ENCODE peak calls at places on chromosomes 12 and 14, in four cellular contexts. One of them, this sample, is unnamed. For H3K27me3, the result is how much of the 10 kb centered on the place peaks cover.

GRCh38 chr12:60335765-60336164 is 739.9 kb downstream of the SLC16A7 start:
- DNase-seq in neural progenitor cell: no peak
- DNase-seq in adipocyte: peak
- DNase-seq in MM.1S: no peak
- DNase-seq in this sample: peak

GRCh38 chr12:131085125-131085815 is 131.6 kb downstream of the ADGRD1 start:
- DNase-seq in neural progenitor cell: no peak
- DNase-seq in adipocyte: no peak
- DNase-seq in MM.1S: no peak
- DNase-seq in this sample: no peak

GRCh38 chr12:68106160-68106559 is 53.4 kb downstream of the IFNG start:
- DNase-seq in neural progenitor cell: no peak
- DNase-seq in adipocyte: peak
- DNase-seq in MM.1S: no peak
- DNase-seq in this sample: no peak

GRCh38 chr14:94773017-94773681 is 3.2 kb upstream of the GSC start:
- DNase-seq in neural progenitor cell: peak
- DNase-seq in adipocyte: no peak
- DNase-seq in MM.1S: no peak
- DNase-seq in this sample: no peak

GRCh38 chr12:104698871-104699270 is 242.1 kb downstream of the CHST11 start:
- DNase-seq in neural progenitor cell: no peak
- DNase-seq in adipocyte: peak
- DNase-seq in MM.1S: no peak
- DNase-seq in this sample: no peak

GRCh38 chr12:116352315-116352835 is 74.9 kb upstream of the MED13L start:
- DNase-seq in neural progenitor cell: no peak
- DNase-seq in adipocyte: no peak
- DNase-seq in MM.1S: no peak
- DNase-seq in this sample: no peak

GRCh38 chr12:24226745-24227350 is 277.4 kb upstream of the SOX5 start:
- DNase-seq in neural progenitor cell: no peak
- DNase-seq in adipocyte: peak
- DNase-seq in MM.1S: no peak
- DNase-seq in this sample: peak

GRCh38 chr12:76595056-76595455 is 35.5 kb upstream of the OSBPL8 start:
- DNase-seq in neural progenitor cell: no peak
- DNase-seq in adipocyte: no peak
- DNase-seq in MM.1S: no peak
- DNase-seq in this sample: no peak

GRCh38 chr14:35911097-35911496 is 85.0 kb downstream of the BRMS1L start:
- DNase-seq in neural progenitor cell: no peak
- DNase-seq in adipocyte: no peak
- DNase-seq in MM.1S: no peak
- DNase-seq in this sample: no peak

GRCh38 chr12:12054993-12055392 is 15.7 kb upstream of the BCL2L14 start:
- DNase-seq in neural progenitor cell: no peak
- DNase-seq in adipocyte: no peak
- DNase-seq in MM.1S: no peak
- DNase-seq in this sample: no peak

GRCh38 chr14:56118611-56119181 is 485 bp downstream of the PELI2 start:
- DNase-seq in neural progenitor cell: peak
- DNase-seq in adipocyte: peak
- DNase-seq in MM.1S: no peak
- DNase-seq in this sample: no peak

GRCh38 chr14:103568952-103569351 is 6.2 kb downstream of the COA8 start:
- DNase-seq in neural progenitor cell: no peak
- DNase-seq in adipocyte: no peak
- DNase-seq in MM.1S: no peak
- DNase-seq in this sample: no peak

GRCh38 chr14:69880051-69880487 is 853 bp downstream of the SMOC1 start:
- DNase-seq in neural progenitor cell: peak
- DNase-seq in adipocyte: no peak
- DNase-seq in MM.1S: peak
- DNase-seq in this sample: no peak

GRCh38 chr14:104639889-104640548 is 35.4 kb upstream of the TMEM179 start:
- DNase-seq in neural progenitor cell: peak
- DNase-seq in adipocyte: peak
- DNase-seq in MM.1S: peak
- DNase-seq in this sample: no peak

GRCh38 chr12:13200841-13201240 is 4.3 kb downstream of the EMP1 start:
- DNase-seq in neural progenitor cell: no peak
- DNase-seq in adipocyte: no peak
- DNase-seq in MM.1S: no peak
- DNase-seq in this sample: no peak
- H3K9ac ChIP-seq in neural progenitor cell: no peak
- H3K9ac ChIP-seq in adipocyte: peak
- H3K9ac ChIP-seq in MM.1S: no peak
- H3K9ac ChIP-seq in this sample: peak

DNA sequence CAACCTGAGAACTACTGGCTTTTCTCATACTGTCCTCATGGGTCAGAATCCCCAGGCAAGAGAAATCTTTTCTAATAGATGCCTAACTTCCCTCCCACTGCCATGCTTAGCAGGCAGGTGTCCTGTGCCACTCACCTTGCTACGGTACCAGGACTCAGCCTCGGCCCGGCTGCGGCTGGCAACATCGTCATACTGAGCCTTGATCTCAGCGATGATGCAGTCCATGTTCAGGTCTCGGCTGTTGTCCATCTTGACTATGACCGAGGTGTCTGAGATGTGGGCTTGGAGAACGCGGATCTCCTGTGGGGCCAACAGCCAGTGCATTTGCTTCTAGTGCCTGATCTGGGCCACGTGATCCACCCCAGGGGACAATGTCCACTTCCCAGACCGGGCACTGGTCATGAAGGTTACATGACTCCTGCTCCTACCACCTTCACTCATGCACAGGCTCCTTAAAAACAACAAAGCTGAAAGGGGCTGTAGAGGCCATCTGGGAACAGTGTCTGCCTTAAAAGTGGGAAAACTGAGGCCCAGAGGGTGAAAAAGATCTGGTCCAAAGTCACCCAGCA is 4.1 kb downstream of the KRT85 start:
- DNase-seq in neural progenitor cell: no peak
- DNase-seq in adipocyte: no peak
- DNase-seq in MM.1S: no peak
- DNase-seq in this sample: no peak
- H3K27me3 ChIP-seq in neural progenitor cell: under half
- H3K27me3 ChIP-seq in adipocyte: under half
- H3K27me3 ChIP-seq in MM.1S: half or more
- H3K27me3 ChIP-seq in this sample: under half

GRCh38 chr12:55828357-55828756 is 1.0 kb downstream of the DNAJC14 start:
- DNase-seq in neural progenitor cell: no peak
- DNase-seq in adipocyte: no peak
- DNase-seq in MM.1S: no peak
- DNase-seq in this sample: no peak
- H3K9ac ChIP-seq in neural progenitor cell: no peak
- H3K9ac ChIP-seq in adipocyte: peak
- H3K9ac ChIP-seq in MM.1S: no peak
- H3K9ac ChIP-seq in this sample: peak

GRCh38 chr14:76375484-76375883 is 453 bp upstream of the ESRRB start:
- DNase-seq in neural progenitor cell: no peak
- DNase-seq in adipocyte: no peak
- DNase-seq in MM.1S: no peak
- DNase-seq in this sample: no peak
- H3K27me3 ChIP-seq in neural progenitor cell: half or more
- H3K27me3 ChIP-seq in adipocyte: half or more
- H3K27me3 ChIP-seq in MM.1S: under half
- H3K27me3 ChIP-seq in this sample: half or more